ENCODE peak calls at places on chromosome 4, in four cellular contexts. One of them, this sample, is unnamed.

GRCh38 chr4:183552274-183553146 is 47.7 kb downstream of the ING2 start:
- DNase-seq in tibial nerve: no peak
- DNase-seq in AG10803: no peak
- DNase-seq in fibroblast of mammary gland: no peak
- DNase-seq in this sample: no peak

GRCh38 chr4:71383984-71384383 is 45.2 kb downstream of the SLC4A4 start:
- DNase-seq in tibial nerve: no peak
- DNase-seq in fibroblast of mammary gland: no peak
- DNase-seq in AG10803: no peak
- DNase-seq in this sample: no peak

GRCh38 chr4:110108960-110109359 is 89.5 kb downstream of the ELOVL6 start:
- DNase-seq in tibial nerve: no peak
- DNase-seq in AG10803: no peak
- DNase-seq in fibroblast of mammary gland: no peak
- DNase-seq in this sample: no peak

GRCh38 chr4:25879091-25879584 is 16.4 kb upstream of the SEL1L3 start:
- DNase-seq in AG10803: no peak
- DNase-seq in tibial nerve: no peak
- DNase-seq in fibroblast of mammary gland: no peak
- DNase-seq in this sample: no peak

GRCh38 chr4:42488114-42488513 is 90.8 kb downstream of the SHISA3 start:
- DNase-seq in fibroblast of mammary gland: no peak
- DNase-seq in tibial nerve: no peak
- DNase-seq in AG10803: no peak
- DNase-seq in this sample: no peak

GRCh38 chr4:175459571-175459970 is 352.5 kb downstream of the GPM6A start:
- DNase-seq in fibroblast of mammary gland: no peak
- DNase-seq in tibial nerve: no peak
- DNase-seq in AG10803: no peak
- DNase-seq in this sample: no peak

GRCh38 chr4:3783691-3784306 is 17.6 kb downstream of the ADRA2C start:
- DNase-seq in fibroblast of mammary gland: no peak
- DNase-seq in AG10803: no peak
- DNase-seq in tibial nerve: no peak
- DNase-seq in this sample: no peak

GRCh38 chr4:186074189-186074588 is 5.2 kb downstream of the TLR3 start:
- DNase-seq in AG10803: no peak
- DNase-seq in tibial nerve: no peak
- DNase-seq in fibroblast of mammary gland: no peak
- DNase-seq in this sample: no peak

GRCh38 chr4:52788806-52789205 is 37.6 kb upstream of the ERVMER34-1 start:
- DNase-seq in AG10803: no peak
- DNase-seq in fibroblast of mammary gland: no peak
- DNase-seq in tibial nerve: no peak
- DNase-seq in this sample: no peak

GRCh38 chr4:133720001-133720400 is 481.6 kb downstream of the PABPC4L start:
- DNase-seq in fibroblast of mammary gland: no peak
- DNase-seq in tibial nerve: no peak
- DNase-seq in AG10803: no peak
- DNase-seq in this sample: no peak

GRCh38 chr4:22416403-22416802 is 99.5 kb downstream of the ADGRA3 start:
- DNase-seq in tibial nerve: no peak
- DNase-seq in fibroblast of mammary gland: no peak
- DNase-seq in AG10803: peak; percentile 1
- DNase-seq in this sample: no peak

GRCh38 chr4:118849867-118850812 is 14.2 kb upstream of the SEC24D start:
- DNase-seq in AG10803: no peak
- DNase-seq in tibial nerve: no peak
- DNase-seq in fibroblast of mammary gland: no peak
- DNase-seq in this sample: no peak

GRCh38 chr4:188417181-188417580 is 277.9 kb downstream of the TRIML1 start:
- DNase-seq in tibial nerve: no peak
- DNase-seq in AG10803: no peak
- DNase-seq in fibroblast of mammary gland: no peak
- DNase-seq in this sample: no peak
- TF ChIP-seq CTCF in tibial nerve: no peak
- TF ChIP-seq CTCF in AG10803: no peak
- TF ChIP-seq CTCF in fibroblast of mammary gland: no peak
- TF ChIP-seq CTCF in this sample: no peak

DNA sequence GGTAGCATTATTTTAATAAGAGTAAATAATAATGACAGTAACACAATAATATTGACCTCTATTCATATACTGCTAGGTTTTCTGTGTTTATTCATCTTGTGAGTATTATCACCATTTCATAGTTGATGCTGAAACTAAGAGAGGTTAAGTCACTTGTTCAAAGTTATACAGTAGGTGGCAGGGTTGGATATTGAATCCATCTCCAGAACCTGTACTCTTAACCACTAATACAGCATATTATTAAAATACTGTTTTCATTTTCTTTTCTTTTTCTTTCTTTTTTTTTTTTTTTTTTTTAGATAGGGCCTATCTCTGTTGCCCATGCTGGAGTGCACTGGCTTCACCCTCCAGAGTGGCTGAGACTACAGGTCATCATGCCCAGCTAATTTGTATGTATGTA is 7.1 kb upstream of the ELF2 start:
- DNase-seq in AG10803: peak; percentile 55
- DNase-seq in fibroblast of mammary gland: peak; percentile 70
- DNase-seq in tibial nerve: no peak
- DNase-seq in this sample: peak; percentile 53
- TF ChIP-seq CTCF in AG10803: peak; percentile 42
- TF ChIP-seq CTCF in fibroblast of mammary gland: peak; percentile 37
- TF ChIP-seq CTCF in tibial nerve: no peak
- TF ChIP-seq CTCF in this sample: peak; percentile 63

DNA sequence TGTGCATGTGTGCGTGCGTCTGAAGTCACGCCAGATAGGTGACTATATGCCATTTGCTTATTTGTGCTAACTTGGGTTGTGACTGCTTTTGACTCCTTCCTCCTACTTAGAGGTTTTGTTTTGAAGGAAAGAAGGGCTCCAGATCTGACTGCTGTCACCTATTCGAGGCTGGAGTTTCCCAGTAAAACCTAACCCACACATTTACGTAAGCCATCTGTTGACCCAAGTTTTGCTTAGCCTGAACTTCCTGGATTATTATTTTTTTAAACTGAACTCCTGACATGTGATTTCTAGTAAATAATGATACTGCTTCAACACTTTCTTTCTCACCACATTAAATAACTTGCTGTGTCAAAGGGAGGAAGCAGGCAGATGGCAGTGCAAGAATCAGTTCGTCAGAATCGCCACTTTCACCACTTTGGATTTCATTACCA is 41.5 kb downstream of the DTHD1 start:
- DNase-seq in fibroblast of mammary gland: no peak
- DNase-seq in AG10803: no peak
- DNase-seq in tibial nerve: no peak
- DNase-seq in this sample: no peak
- TF ChIP-seq CTCF in fibroblast of mammary gland: no peak
- TF ChIP-seq CTCF in AG10803: no peak
- TF ChIP-seq CTCF in tibial nerve: no peak
- TF ChIP-seq CTCF in this sample: no peak

GRCh38 chr4:162865102-162865501 is 301.6 kb downstream of the NAF1 start:
- DNase-seq in tibial nerve: no peak
- DNase-seq in fibroblast of mammary gland: no peak
- DNase-seq in AG10803: no peak
- DNase-seq in this sample: no peak
- TF ChIP-seq CTCF in tibial nerve: no peak
- TF ChIP-seq CTCF in fibroblast of mammary gland: no peak
- TF ChIP-seq CTCF in AG10803: no peak
- TF ChIP-seq CTCF in this sample: no peak

DNA sequence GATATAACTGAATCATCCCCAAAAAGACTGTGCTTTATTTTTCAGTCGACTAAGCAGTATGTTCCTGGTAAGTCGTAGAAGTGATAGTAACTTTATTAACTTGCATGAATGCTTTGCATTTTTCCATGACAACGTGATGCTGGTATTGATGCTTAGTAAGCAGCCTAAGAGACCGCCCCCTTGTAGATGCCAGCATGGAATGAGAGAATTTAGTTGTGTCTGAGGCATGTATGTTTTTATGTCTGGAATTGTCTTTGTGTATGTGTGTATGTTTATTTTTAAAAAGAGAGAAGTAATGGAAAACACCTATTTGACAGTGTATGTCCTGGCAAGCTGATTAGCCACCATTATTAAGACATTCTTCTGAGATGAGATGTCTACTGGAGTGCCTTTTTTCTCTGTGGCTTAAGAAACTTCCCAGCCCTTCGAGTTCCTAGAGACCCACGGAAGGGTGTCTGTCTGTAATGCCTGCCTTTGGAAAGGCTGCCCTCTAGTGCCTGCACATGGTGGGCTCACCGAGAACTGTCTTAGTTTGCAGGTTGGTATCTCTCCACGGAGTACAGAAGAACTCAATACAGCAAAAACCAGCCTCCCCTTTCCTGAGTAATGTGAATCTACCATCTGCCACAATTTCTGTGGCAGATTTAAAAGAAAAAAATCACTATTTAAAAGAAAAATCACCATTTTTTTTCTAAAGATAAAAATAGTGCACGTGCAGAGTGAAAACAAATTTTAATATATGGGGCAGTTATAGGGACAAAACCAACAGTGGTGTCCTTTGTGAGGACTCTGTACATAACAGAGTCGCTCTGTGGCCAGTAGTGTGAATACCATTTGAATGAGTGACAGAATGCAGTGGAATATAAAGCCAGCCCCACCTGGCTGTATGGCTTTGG is 85.9 kb downstream of the AASDH start:
- DNase-seq in tibial nerve: peak; percentile 42
- DNase-seq in fibroblast of mammary gland: peak; percentile 84
- DNase-seq in AG10803: peak; percentile 88
- DNase-seq in this sample: peak; percentile 90
- TF ChIP-seq CTCF in tibial nerve: peak; percentile 76
- TF ChIP-seq CTCF in fibroblast of mammary gland: peak; percentile 97
- TF ChIP-seq CTCF in AG10803: peak; percentile 98
- TF ChIP-seq CTCF in this sample: peak; percentile 91

GRCh38 chr4:140641789-140642439 is 73.2 kb upstream of the UCP1 start:
- DNase-seq in tibial nerve: no peak
- DNase-seq in AG10803: no peak
- DNase-seq in fibroblast of mammary gland: peak; percentile 20
- DNase-seq in this sample: no peak
- TF ChIP-seq CTCF in tibial nerve: no peak
- TF ChIP-seq CTCF in AG10803: no peak
- TF ChIP-seq CTCF in fibroblast of mammary gland: peak; percentile 11
- TF ChIP-seq CTCF in this sample: no peak

This sample was measured in HFFc6.